ENCODE peak calls at places on chromosome 15, in four cellular contexts. N is A549, A is endothelial cell, K is GM12864. Y is an unnamed sample.
A peak's percentile ranks its signal among the peaks of the same experiment; 100 is the strongest.

GRCh38 chr15:67116742-67117141 is 51.3 kb downstream of the SMAD3 start:
- DNase-seq in K (no peak), A (no peak), N (peak; percentile 90), Y (no peak)

GRCh38 chr15:101440846-101441590 is 48.5 kb downstream of the PCSK6 start:
- DNase-seq in A (no peak), K (no peak), N (no peak), Y (no peak)

GRCh38 chr15:83396071-83396470 is 51.1 kb upstream of the SH3GL3 start:
- DNase-seq in A (peak; percentile 15), N (no peak), K (no peak), Y (no peak)

GRCh38 chr15:39942101-39942752 is 8.3 kb downstream of the EIF2AK4 start:
- DNase-seq in A (no peak), K (no peak), N (no peak), Y (no peak)

GRCh38 chr15:44550256-44550655 is 13.3 kb downstream of the EIF3J start:
- DNase-seq in K (no peak), N (peak; percentile 52), A (no peak), Y (no peak)

GRCh38 chr15:71538181-71538580 is 272.2 kb upstream of the NR2E3 start:
- DNase-seq in K (no peak), A (no peak), N (no peak), Y (no peak)

GRCh38 chr15:58260911-58261267 is 122.7 kb downstream of the AQP9 start:
- DNase-seq in N (no peak), A (no peak), K (no peak), Y (no peak)

GRCh38 chr15:74780983-74781672 is 752 bp upstream of the CSK start:
- DNase-seq in N (no peak), K (no peak), A (no peak), Y (no peak)

GRCh38 chr15:63945838-63946298 is 100.4 kb downstream of the DAPK2 start:
- DNase-seq in K (no peak), A (no peak), N (no peak), Y (no peak)

GRCh38 chr15:68205949-68206539 is 912 bp upstream of the CALML4 start:
- DNase-seq in N (no peak), A (no peak), K (no peak), Y (no peak)

GRCh38 chr15:71747128-71748083 is 62.9 kb upstream of the NR2E3 start:
- DNase-seq in A (no peak), N (peak; percentile 98), K (no peak), Y (no peak)

GRCh38 chr15:42836251-42836650 is 84.3 kb downstream of the TTBK2 start:
- DNase-seq in K (no peak), A (no peak), N (no peak), Y (no peak)

GRCh38 chr15:64857421-64857820 is 15.7 kb downstream of the PLEKHO2 start:
- DNase-seq in N (no peak), K (no peak), A (no peak), Y (no peak)

GRCh38 chr15:101090460-101090853 is 161.4 kb downstream of the CHSY1 start:
- DNase-seq in N (no peak), K (no peak), A (no peak), Y (no peak)

GRCh38 chr15:70433583-70434288 is 329.6 kb downstream of the UACA start:
- DNase-seq in N (no peak), A (no peak), K (no peak), Y (no peak)

GRCh38 chr15:29698030-29698701 is 124.1 kb downstream of the TJP1 start:
- DNase-seq in A (no peak), K (no peak), N (peak; percentile 96), Y (no peak)

GRCh38 chr15:89755701-89756100 is 4.7 kb upstream of the MESP1 start:
- DNase-seq in K (no peak), N (no peak), A (no peak), Y (no peak)

GRCh38 chr15:39404767-39405173 is 176.1 kb upstream of the THBS1 start:
- DNase-seq in A (no peak), K (no peak), N (peak; percentile 65), Y (no peak)

GRCh38 chr15:46855388-46855787 is 861.9 kb upstream of the SEMA6D start:
- DNase-seq in A (no peak), N (no peak), K (no peak), Y (no peak)

GRCh38 chr15:56227315-56227714 is 16.4 kb downstream of the RFX7 start:
- DNase-seq in N (no peak), K (no peak), A (no peak), Y (no peak)

GRCh38 chr15:68229386-68230156 is at the start of gene CLN6:
- DNase-seq in N (peak; percentile 83), A (peak; percentile 79), K (peak; percentile 48), Y (peak; percentile 97)

GRCh38 chr15:95636107-95636506 is 694.4 kb upstream of the NR2F2 start:
- DNase-seq in K (no peak), A (no peak), N (no peak), Y (no peak)

GRCh38 chr15:100170280-100170654 is 171.5 kb downstream of the ADAMTS17 start:
- DNase-seq in K (peak; percentile 73), N (no peak), A (no peak), Y (peak; percentile 33)

GRCh38 chr15:29840054-29840453 is 17.8 kb upstream of the TJP1 start:
- DNase-seq in N (no peak), K (no peak), A (no peak), Y (no peak)

GRCh38 chr15:31235298-31236183 is 91.1 kb upstream of the KLF13 start:
- DNase-seq in K (no peak), A (no peak), N (peak; percentile 31), Y (peak; percentile 49)

GRCh38 chr15:36879568-36880225 is 220.7 kb downstream of the MEIS2 start:
- DNase-seq in N (no peak), A (no peak), K (no peak), Y (no peak)

GRCh38 chr15:36880226-36880912 is 220.0 kb downstream of the MEIS2 start:
- DNase-seq in K (no peak), N (no peak), A (no peak), Y (no peak)

GRCh38 chr15:36877294-36877693 is 223.1 kb downstream of the MEIS2 start:
- DNase-seq in A (no peak), K (no peak), N (no peak), Y (no peak)

GRCh38 chr15:36878745-36879262 is 221.5 kb downstream of the MEIS2 start:
- DNase-seq in A (no peak), K (no peak), N (no peak), Y (no peak)

DNA sequence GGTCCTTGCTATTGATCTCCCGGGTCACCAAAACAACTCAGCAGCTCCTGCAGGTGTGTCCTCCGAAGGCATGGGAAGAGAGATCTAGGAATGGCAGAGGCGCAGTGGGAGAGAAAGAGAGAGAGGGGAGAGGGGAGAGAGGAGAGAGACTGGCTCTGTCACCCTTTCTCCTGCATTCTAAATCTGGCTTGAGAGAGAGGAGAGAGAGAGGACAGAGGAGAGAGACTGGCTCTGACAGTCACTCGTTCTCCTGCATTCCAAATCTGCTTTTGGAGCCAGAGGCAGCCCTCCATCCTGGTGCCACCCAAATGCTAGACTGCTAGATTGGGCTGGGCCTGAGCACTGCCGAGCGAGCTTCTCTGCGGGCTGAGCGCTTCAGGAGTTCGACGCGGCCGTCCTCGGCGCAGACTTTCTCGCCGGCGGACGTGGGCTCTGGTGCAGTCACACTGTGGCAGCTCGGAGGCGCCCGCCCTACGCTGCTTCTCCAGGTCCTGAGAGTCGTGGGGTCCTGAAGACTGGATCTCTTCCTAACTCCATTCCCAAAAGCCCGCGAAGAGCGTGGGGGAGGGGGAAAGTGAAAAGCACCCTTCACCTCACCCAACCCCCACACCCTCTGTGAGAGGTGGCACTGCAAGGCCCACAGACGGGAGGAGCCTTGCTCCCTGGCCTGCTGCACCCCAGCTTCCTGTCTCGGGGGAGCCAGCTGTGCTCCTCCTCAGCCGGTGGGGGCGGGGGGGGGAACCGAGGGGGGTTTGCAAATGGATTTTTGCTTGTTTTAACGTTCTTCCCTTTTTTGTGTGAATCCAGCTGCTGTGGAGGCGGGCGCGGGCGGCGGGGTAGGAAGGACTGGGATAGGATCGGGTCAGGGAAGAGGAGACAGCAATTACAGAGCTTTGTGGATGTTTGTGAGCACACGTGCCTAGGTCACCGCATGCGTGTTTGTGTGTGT is 222.3 kb downstream of the MEIS2 start:
- DNase-seq in N (no peak), K (no peak), A (no peak), Y (no peak)
- TF ChIP-seq CTCF in N (no peak), K (no peak), A (no peak), Y (no peak)

DNA sequence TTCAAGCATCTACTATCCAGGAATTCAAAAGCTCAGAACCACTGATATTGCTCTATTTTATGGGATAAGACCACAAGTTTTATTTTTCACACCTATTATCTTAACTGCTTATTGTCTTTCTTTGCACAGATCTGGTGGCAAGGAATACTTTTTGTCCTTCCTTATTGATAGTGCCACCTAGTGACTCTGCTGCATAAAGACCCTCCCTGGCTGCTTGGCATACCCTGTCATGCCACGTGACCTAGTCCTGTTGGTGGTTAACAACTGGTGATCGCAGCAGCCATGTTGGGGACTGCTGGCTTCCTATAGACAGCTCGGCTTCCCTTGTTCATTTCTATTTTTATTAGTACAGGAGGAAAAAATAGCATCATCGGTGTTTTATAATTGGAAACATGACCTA is 236.3 kb downstream of the MEX3B start:
- DNase-seq in A (peak; percentile 10), K (no peak), N (peak; percentile 59), Y (no peak)
- TF ChIP-seq CTCF in A (no peak), K (no peak), N (no peak), Y (no peak)

GRCh38 chr15:84822774-84823579 is 5.8 kb downstream of the ALPK3 start:
- DNase-seq in K (no peak), A (no peak), N (no peak), Y (no peak)

GRCh38 chr15:84823580-84823878 is 6.4 kb downstream of the ALPK3 start:
- DNase-seq in A (no peak), K (no peak), N (no peak), Y (no peak)

GRCh38 chr15:84819791-84820190 is 2.6 kb downstream of the ALPK3 start:
- DNase-seq in N (no peak), A (no peak), K (no peak), Y (no peak)

GRCh38 chr15:84819291-84819768 is 2.2 kb downstream of the ALPK3 start:
- DNase-seq in A (peak; percentile 14), N (peak; percentile 18), K (no peak), Y (no peak)

DNA sequence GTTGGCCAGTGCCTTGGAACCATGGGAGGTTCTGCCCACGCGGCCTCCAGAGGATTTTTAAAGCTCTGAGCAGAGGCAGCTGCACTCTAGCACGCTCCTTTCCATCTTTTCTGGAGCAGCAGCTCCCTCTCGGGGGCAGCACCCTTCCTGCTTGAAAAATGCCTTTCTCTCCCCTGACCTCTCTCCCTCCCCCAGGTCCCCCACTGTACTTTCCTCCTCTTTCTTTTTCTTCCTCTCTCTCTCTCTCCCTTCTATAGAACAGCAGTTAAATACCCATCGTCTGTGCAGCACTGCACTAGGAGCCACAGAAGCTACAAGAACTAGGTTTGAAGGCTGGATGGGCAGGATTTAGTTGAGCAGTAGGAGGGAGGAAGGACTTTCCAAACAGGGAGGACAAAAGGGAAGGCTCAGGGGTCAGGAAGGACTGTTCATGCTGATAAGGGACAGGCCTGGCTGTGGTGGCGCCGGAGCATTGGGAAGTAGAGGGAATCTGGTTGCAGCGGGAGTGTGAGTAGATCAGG is 4.4 kb downstream of the ALPK3 start:
- DNase-seq in N (no peak), K (no peak), A (peak; percentile 68), Y (no peak)
- TF ChIP-seq CTCF in N (no peak), K (peak; percentile 17), A (no peak), Y (no peak)

GRCh38 chr15:98416222-98416835 is 232.0 kb upstream of the IGF1R start:
- DNase-seq in K (no peak), A (no peak), N (no peak), Y (no peak)

GRCh38 chr15:98410328-98410727 is 238.0 kb upstream of the IGF1R start:
- DNase-seq in A (no peak), K (no peak), N (no peak), Y (no peak)

GRCh38 chr15:98417346-98417745 is 231.0 kb upstream of the IGF1R start:
- DNase-seq in N (no peak), A (no peak), K (no peak), Y (no peak)

GRCh38 chr15:98412852-98413251 is 235.5 kb upstream of the IGF1R start:
- DNase-seq in K (no peak), A (no peak), N (peak; percentile 40), Y (no peak)

GRCh38 chr15:98413973-98414546 is 234.3 kb upstream of the IGF1R start:
- DNase-seq in N (no peak), A (no peak), K (no peak), Y (no peak)
- TF ChIP-seq CTCF in N (no peak), A (no peak), K (no peak), Y (no peak)

Y was measured in GM20000.